ENCODE peak calls at places on chromosomes 3 and 15, in six cellular contexts. W is GM13977; O is mesothelial cell of epicardium; D is fibroblast of pulmonary artery; N is neural progenitor cell; Y is CD4-positive, alpha-beta T cell. R is an unnamed sample.

GRCh38 chr15:63292771-63293170 is 15.4 kb downstream of the APH1B start:
- DNase-seq in N (no peak), D (peak; percentile 47), Y (no peak), W (no peak), O (no peak), R (peak; percentile 43)

GRCh38 chr3:46987485-46988401 is 8.3 kb downstream of the NBEAL2 start:
- DNase-seq in N (no peak), D (peak; percentile 32), Y (peak; percentile 89), W (peak; percentile 90), O (no peak), R (peak; percentile 93)

GRCh38 chr3:177905173-177905894 is 630.9 kb upstream of the KCNMB2 start:
- DNase-seq in W (no peak), Y (no peak), D (peak; percentile 83), O (no peak), N (no peak), R (no peak)

GRCh38 chr3:65548848-65549625 is 489.7 kb downstream of the MAGI1 start:
- DNase-seq in W (no peak), D (no peak), O (peak; percentile 59), N (peak; percentile 71), Y (no peak), R (no peak)

GRCh38 chr3:25441234-25441856 is 13.3 kb downstream of the RARB start:
- DNase-seq in Y (no peak), O (no peak), W (no peak), D (no peak), N (peak; percentile 8), R (no peak)

GRCh38 chr3:71102111-71103039 is 481.2 kb downstream of the FOXP1 start:
- DNase-seq in Y (no peak), W (no peak), D (peak; percentile 93), O (no peak), N (no peak), R (no peak)

GRCh38 chr15:75673426-75674247 is 25.9 kb downstream of the SNX33 start:
- DNase-seq in N (no peak), O (peak; percentile 53), D (peak; percentile 88), Y (no peak), W (no peak), R (no peak)

GRCh38 chr15:84752700-84753099 is 4.3 kb downstream of the ZNF592 start:
- DNase-seq in Y (no peak), O (no peak), N (no peak), D (no peak), W (no peak), R (no peak)

GRCh38 chr3:12954180-12954579 is 112.8 kb upstream of the RPL32 start:
- DNase-seq in N (no peak), W (no peak), Y (no peak), D (no peak), O (no peak), R (no peak)

GRCh38 chr3:110246796-110247369 is 824.7 kb upstream of the NECTIN3 start:
- DNase-seq in D (peak; percentile 57), O (no peak), W (no peak), Y (no peak), N (no peak), R (no peak)

GRCh38 chr3:187967982-187968381 is 186.0 kb upstream of the LPP start:
- DNase-seq in Y (no peak), N (no peak), O (no peak), W (no peak), D (no peak), R (no peak)

GRCh38 chr3:130386604-130387263 is 41.3 kb downstream of the COL6A5 start:
- DNase-seq in N (no peak), W (no peak), D (peak; percentile 55), O (no peak), Y (no peak), R (no peak)

GRCh38 chr3:16151109-16151508 is 23.4 kb upstream of the GALNT15 start:
- DNase-seq in N (no peak), W (no peak), D (peak; percentile 95), O (no peak), Y (no peak), R (no peak)

GRCh38 chr3:104907507-104907906 is 459.2 kb upstream of the ALCAM start:
- DNase-seq in Y (no peak), W (no peak), N (no peak), O (no peak), D (peak; percentile 90), R (no peak)

GRCh38 chr15:35673093-35673573 is 127.2 kb upstream of the DPH6 start:
- DNase-seq in D (peak; percentile 52), W (peak; percentile 20), N (no peak), Y (no peak), O (no peak), R (peak; percentile 15)

GRCh38 chr15:60526127-60526616 is 47.2 kb upstream of the ICE2 start:
- DNase-seq in D (no peak), Y (no peak), O (no peak), N (no peak), W (no peak), R (no peak)

GRCh38 chr3:162512488-162512887 is 1015.9 kb downstream of the OTOL1 start:
- DNase-seq in N (no peak), O (no peak), W (no peak), Y (no peak), D (no peak), R (no peak)

GRCh38 chr15:60590935-60591490 is 112.1 kb upstream of the ICE2 start:
- DNase-seq in N (peak; percentile 91), O (peak; percentile 59), Y (peak; percentile 46), W (peak; percentile 56), D (peak; percentile 36), R (peak; percentile 48)

GRCh38 chr3:175270199-175270837 is 411.2 kb downstream of the NAALADL2 start:
- DNase-seq in D (peak; percentile 57), N (no peak), Y (no peak), O (no peak), W (no peak), R (no peak)

GRCh38 chr3:195856410-195857084 is 44.8 kb upstream of the MUC4 start:
- DNase-seq in W (no peak), Y (no peak), O (no peak), N (no peak), D (no peak), R (no peak)

GRCh38 chr3:126758882-126759281 is 54.8 kb downstream of the CHCHD6 start:
- DNase-seq in W (no peak), N (no peak), Y (no peak), D (no peak), O (no peak), R (no peak)

GRCh38 chr3:189786479-189787064 is 155.4 kb downstream of the TP63 start:
- DNase-seq in O (no peak), N (no peak), Y (no peak), W (no peak), D (no peak), R (no peak)
- TF ChIP-seq CTCF in O (peak; percentile 74), N (peak; percentile 39), Y (no peak), W (no peak), D (peak; percentile 6), R (no peak)

DNA sequence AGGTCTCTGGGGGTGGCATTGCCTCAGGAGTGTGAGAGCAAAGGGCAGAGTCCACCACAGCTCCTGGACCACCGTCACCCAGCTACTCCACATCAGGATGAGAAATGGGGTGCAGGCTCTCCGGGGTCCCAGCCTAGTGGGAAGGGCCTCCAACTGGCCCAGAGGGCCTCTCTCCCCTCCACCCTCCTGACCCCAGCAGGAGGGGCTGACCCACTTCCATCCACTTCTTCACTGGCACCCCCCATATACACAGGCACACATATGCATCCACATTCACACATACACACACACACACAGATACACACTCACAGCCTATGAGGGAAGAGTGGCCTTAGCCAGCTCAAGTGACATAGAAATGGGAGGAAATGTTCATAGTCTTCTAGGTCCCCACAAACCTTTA is 286.0 kb downstream of the OCA2 start:
- DNase-seq in Y (no peak), W (no peak), D (no peak), O (no peak), N (no peak), R (no peak)
- TF ChIP-seq CTCF in Y (no peak), W (no peak), D (no peak), O (no peak), N (no peak), R (no peak)

GRCh38 chr3:181694805-181695660 is 16.7 kb upstream of the SOX2 start:
- DNase-seq in D (no peak), N (peak; percentile 83), Y (no peak), W (no peak), O (no peak), R (peak; percentile 31)
- TF ChIP-seq CTCF in D (no peak), N (peak; percentile 62), Y (no peak), W (peak; percentile 25), O (no peak), R (no peak)

DNA sequence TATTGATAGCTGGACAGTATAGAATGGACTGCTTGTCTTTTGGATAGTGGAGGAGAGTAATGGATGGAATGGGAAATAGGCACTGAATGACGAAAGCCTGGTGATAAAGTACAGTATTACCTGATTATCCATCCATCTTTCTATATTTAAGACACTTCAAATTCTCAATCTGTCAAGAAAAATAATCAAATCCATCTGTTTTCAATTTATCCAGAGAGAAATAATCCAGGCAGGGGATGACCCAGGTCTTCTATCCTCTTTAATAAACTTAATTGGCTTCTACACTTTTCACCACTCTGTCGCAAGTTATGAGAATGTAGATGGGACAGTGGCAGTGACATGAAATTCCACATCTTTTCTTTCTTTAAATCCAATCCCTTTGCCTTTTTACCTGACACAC is 420.3 kb upstream of the PDZRN3 start:
- DNase-seq in N (no peak), D (no peak), Y (no peak), W (no peak), O (no peak), R (no peak)
- TF ChIP-seq CTCF in N (no peak), D (no peak), Y (no peak), W (no peak), O (no peak), R (no peak)

DNA sequence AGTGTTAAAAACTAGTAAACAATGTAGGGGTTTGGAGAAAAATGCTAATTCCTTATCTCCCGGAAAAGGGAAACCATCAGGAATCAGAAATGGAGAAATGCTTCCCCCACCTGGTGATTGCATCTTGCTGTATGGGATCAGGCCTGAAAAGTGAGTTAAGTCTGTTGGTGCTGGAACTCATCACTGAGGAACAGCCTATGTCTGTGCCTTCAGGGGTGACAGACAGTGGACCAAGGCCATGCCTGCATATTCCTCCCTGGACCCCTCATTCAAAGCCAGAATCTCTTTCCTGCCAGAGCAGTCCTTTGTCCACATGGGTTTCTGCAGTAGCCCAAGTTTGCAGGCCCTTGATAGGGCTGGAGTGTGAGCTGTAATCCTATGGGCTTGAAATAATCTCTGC is 160.8 kb upstream of the CTDSPL start:
- DNase-seq in W (no peak), Y (no peak), O (no peak), D (peak; percentile 3), N (no peak), R (no peak)
- TF ChIP-seq CTCF in W (no peak), Y (no peak), O (no peak), D (no peak), N (peak; percentile 35), R (no peak)

GRCh38 chr3:42732829-42733459 is 30.3 kb upstream of the HHATL start:
- DNase-seq in O (peak; percentile 19), D (no peak), N (no peak), W (no peak), Y (no peak), R (no peak)
- TF ChIP-seq CTCF in O (no peak), D (peak; percentile 7), N (no peak), W (no peak), Y (no peak), R (no peak)

R was measured in GM13976.